ENCODE peak calls at places on chromosomes 1 and 21, in six cellular contexts. K is AG04449, W is AG20443, L is RWPE1, P is colonic mucosa, M is T-helper 9 cell. C is an unnamed sample.

GRCh38 chr1:112064344-112064743 is 74.9 kb upstream of the KCND3 start:
- DNase-seq in P (no peak), M (no peak), L (no peak), K (no peak), W (no peak), C (no peak)

GRCh38 chr1:157154291-157154690 is 16.1 kb upstream of the ETV3 start:
- DNase-seq in M (no peak), K (no peak), W (no peak), P (peak; percentile 26), L (no peak), C (no peak)

GRCh38 chr1:171715813-171716251 is 26.0 kb downstream of the VAMP4 start:
- DNase-seq in P (no peak), M (no peak), K (no peak), W (no peak), L (no peak), C (no peak)

GRCh38 chr1:109481646-109482045 is 2.1 kb upstream of the ATXN7L2 start:
- DNase-seq in W (no peak), K (no peak), M (no peak), L (no peak), P (no peak), C (no peak)

GRCh38 chr1:229798558-229798957 is 172.5 kb downstream of the URB2 start:
- DNase-seq in L (no peak), M (no peak), W (no peak), K (no peak), P (no peak), C (no peak)

GRCh38 chr1:235835226-235835625 is 31.5 kb downstream of the LYST start:
- DNase-seq in L (no peak), W (peak; percentile 45), M (no peak), K (no peak), P (peak; percentile 28), C (no peak)

GRCh38 chr21:35648512-35648911 is 411.8 kb downstream of the SETD4 start:
- DNase-seq in K (no peak), W (no peak), L (no peak), P (no peak), M (no peak), C (no peak)

GRCh38 chr1:115624859-115625258 is 16.9 kb upstream of the VANGL1 start:
- DNase-seq in P (no peak), W (peak; percentile 7), M (no peak), L (no peak), K (no peak), C (no peak)

GRCh38 chr21:27423906-27424595 is 457.2 kb upstream of the ADAMTS5 start:
- DNase-seq in L (no peak), P (no peak), K (no peak), M (no peak), W (peak; percentile 32), C (no peak)

GRCh38 chr1:28328228-28328648 is 602 bp upstream of the MED18 start:
- DNase-seq in P (no peak), W (no peak), K (no peak), M (peak; percentile 3), L (no peak), C (no peak)

GRCh38 chr1:103525114-103525606 is 339 bp upstream of the RNPC3 start:
- DNase-seq in W (peak; percentile 82), P (no peak), K (no peak), L (peak; percentile 49), M (no peak), C (no peak)

GRCh38 chr1:207850621-207851407 is 60.1 kb downstream of the CD34 start:
- DNase-seq in L (no peak), W (no peak), P (no peak), M (no peak), K (no peak), C (no peak)

C was measured in effector CD8-positive, alpha-beta T cell.